ENCODE peak calls at places on chromosomes 2 and 18, in four cellular contexts. W, N, K and Y are unnamed samples.

GRCh38 chr18:79846936-79847557 is 49.3 kb downstream of the KCNG2 start:
- DNase-seq in W (no peak), N (no peak), K (no peak), Y (no peak)

GRCh38 chr18:58284699-58285490 is 240.9 kb downstream of the NEDD4L start:
- DNase-seq in W (no peak), N (no peak), K (no peak), Y (no peak)

GRCh38 chr2:197500503-197501179 is 462 bp downstream of the HSPE1 start:
- DNase-seq in W (no peak), N (peak; percentile 37), K (no peak), Y (no peak)

GRCh38 chr2:20212459-20212870 is 12.5 kb downstream of the SDC1 start:
- DNase-seq in W (peak; percentile 44), N (no peak), K (no peak), Y (peak; percentile 76)

GRCh38 chr2:207260947-207261346 is 95.2 kb upstream of the KLF7 start:
- DNase-seq in W (no peak), N (no peak), K (no peak), Y (no peak)

GRCh38 chr2:64599469-64599868 is 54.2 kb downstream of the SERTAD2 start:
- DNase-seq in W (peak; percentile 37), N (no peak), K (no peak), Y (peak; percentile 42)

GRCh38 chr2:102107741-102108070 is 34.8 kb upstream of the IL1R1 start:
- DNase-seq in W (no peak), N (no peak), K (no peak), Y (no peak)

GRCh38 chr2:65452150-65452895 is 19.9 kb upstream of the SPRED2 start:
- DNase-seq in W (no peak), N (no peak), K (no peak), Y (no peak)

GRCh38 chr2:159297042-159297707 is 10.7 kb upstream of the WDSUB1 start:
- DNase-seq in W (no peak), N (no peak), K (no peak), Y (no peak)

GRCh38 chr2:241638063-241638660 is 669 bp downstream of the ATG4B start:
- DNase-seq in W (no peak), N (peak; percentile 53), K (no peak), Y (no peak)

GRCh38 chr18:21100141-21100540 is 11.5 kb downstream of the ROCK1 start:
- DNase-seq in W (no peak), N (peak; percentile 25), K (no peak), Y (no peak)

GRCh38 chr2:70686577-70687460 is 81.2 kb downstream of the ADD2 start:
- DNase-seq in W (peak; percentile 32), N (peak; percentile 3), K (no peak), Y (peak; percentile 94)

GRCh38 chr2:203873461-203873860 is 5.9 kb downstream of the CTLA4 start:
- DNase-seq in W (no peak), N (no peak), K (no peak), Y (peak; percentile 20)

GRCh38 chr18:32439802-32440201 is 30.9 kb downstream of the GAREM1 start:
- DNase-seq in W (no peak), N (peak; percentile 17), K (no peak), Y (peak; percentile 51)

GRCh38 chr2:201254331-201254730 is 6.0 kb upstream of the CASP8 start:
- DNase-seq in W (no peak), N (no peak), K (no peak), Y (no peak)

GRCh38 chr18:23377669-23378469 is 75.2 kb upstream of the RIOK3 start:
- DNase-seq in W (no peak), N (no peak), K (no peak), Y (no peak)

GRCh38 chr2:23696163-23697045 is 230.5 kb downstream of the ATAD2B start:
- DNase-seq in W (peak; percentile 14), N (no peak), K (no peak), Y (no peak)

GRCh38 chr2:227766361-227766883 is 20.7 kb downstream of the SCYGR8 start:
- DNase-seq in W (peak; percentile 84), N (peak; percentile 72), K (peak; percentile 41), Y (peak; percentile 60)